ENCODE peak calls at places on chromosome X, in eight cellular contexts. B is KG1, X is AG08396, F is endothelial cell, W is GM12865, R is occipital lobe, M is GM12891, D is NAMALWA. U is an unnamed sample.

GRCh38 chrX:2710041-2710471 is 19.0 kb downstream of the CD99 start:
- DNase-seq in B (no peak), X (no peak), F (no peak), W (no peak), R (no peak), M (no peak), D (no peak), U (peak; percentile 90)

GRCh38 chrX:10656214-10656613 is 35.8 kb upstream of the MID1 start:
- DNase-seq in B (no peak), X (no peak), F (no peak), W (no peak), R (no peak), M (no peak), D (no peak), U (no peak)

GRCh38 chrX:20265221-20265725 is 1.4 kb downstream of the RPS6KA3 start:
- DNase-seq in B (no peak), X (peak; percentile 55), F (peak; percentile 16), W (peak; percentile 68), R (peak; percentile 13), M (no peak), D (peak; percentile 75), U (peak; percentile 59)

GRCh38 chrX:1222511-1223252 is 10.2 kb upstream of the CRLF2 start:
- DNase-seq in B (no peak), X (no peak), F (no peak), W (no peak), R (no peak), M (no peak), D (no peak), U (peak; percentile 69)

GRCh38 chrX:19188566-19188965 is 66.3 kb upstream of the ADGRG2 start:
- DNase-seq in B (no peak), X (no peak), F (no peak), W (no peak), R (no peak), M (no peak), D (no peak), U (no peak)

GRCh38 chrX:69156638-69157037 is 8.6 kb downstream of the PJA1 start:
- DNase-seq in B (no peak), X (no peak), F (no peak), W (no peak), R (no peak), M (no peak), D (no peak), U (no peak)

GRCh38 chrX:153582896-153583295 is 16.0 kb downstream of the CCNQ start:
- DNase-seq in B (peak; percentile 30), X (no peak), F (no peak), W (peak; percentile 80), R (no peak), M (peak; percentile 86), D (peak; percentile 76), U (no peak)

GRCh38 chrX:83077606-83078005 is 430.5 kb upstream of the POU3F4 start:
- DNase-seq in B (no peak), X (no peak), F (no peak), W (no peak), R (peak; percentile 8), M (no peak), D (no peak), U (no peak)

GRCh38 chrX:6968231-6968630 is 179.3 kb upstream of the STS start:
- DNase-seq in B (no peak), X (peak; percentile 11), F (no peak), W (no peak), R (no peak), M (no peak), D (no peak), U (peak; percentile 1)

GRCh38 chrX:3743821-3744439 is 30.5 kb upstream of the PRKX start:
- DNase-seq in B (no peak), X (no peak), F (no peak), W (peak; percentile 1), R (no peak), M (no peak), D (no peak), U (no peak)

GRCh38 chrX:107054978-107055377 is 55.0 kb upstream of the MORC4 start:
- DNase-seq in B (no peak), X (no peak), F (no peak), W (no peak), R (no peak), M (no peak), D (no peak), U (no peak)

GRCh38 chrX:110180928-110181310 is 137.0 kb downstream of the AMMECR1 start:
- DNase-seq in B (no peak), X (no peak), F (no peak), W (peak; percentile 68), R (no peak), M (no peak), D (no peak), U (peak; percentile 43)

U was measured in HT1080.